ENCODE peak calls at places on chromosomes 1 and 21, in four cellular contexts. I is GM10248, M is HuH-7.5, X is aorta. T is an unnamed sample.
A peak's percentile ranks its signal among the peaks of the same experiment; 100 is the strongest.

GRCh38 chr1:31396633-31397351 is 16.2 kb upstream of the SERINC2 start:
- DNase-seq in I (no peak), M (no peak), X (no peak), T (no peak)

GRCh38 chr1:168921514-168922106 is 184.9 kb upstream of the ATP1B1 start:
- DNase-seq in I (peak; percentile 16), M (no peak), X (no peak), T (no peak)

GRCh38 chr1:206723500-206724472 is 39.1 kb downstream of the MAPKAPK2 start:
- DNase-seq in I (no peak), M (no peak), X (peak; percentile 65), T (no peak)

GRCh38 chr1:197740992-197741391 is 34.3 kb downstream of the DENND1B start:
- DNase-seq in I (no peak), M (no peak), X (no peak), T (no peak)

GRCh38 chr1:181103404-181103803 is 14.9 kb downstream of the IER5 start:
- DNase-seq in I (no peak), M (no peak), X (no peak), T (no peak)

GRCh38 chr21:34743831-34744230 is 75.0 kb downstream of the CLIC6 start:
- DNase-seq in I (no peak), M (no peak), X (peak; percentile 76), T (no peak)

GRCh38 chr1:236433819-236434315 is 39.8 kb downstream of the EDARADD start:
- DNase-seq in I (no peak), M (no peak), X (no peak), T (no peak)

GRCh38 chr1:20185834-20186782 is at the start of the genes PLA2G2C and UBXN10:
- DNase-seq in I (peak; percentile 62), M (no peak), X (peak; percentile 61), T (no peak)

GRCh38 chr1:153680120-153680403 is 1.6 kb downstream of the NPR1 start:
- DNase-seq in I (no peak), M (no peak), X (no peak), T (no peak)

GRCh38 chr1:10697621-10698160 is 98.8 kb downstream of the CASZ1 start:
- DNase-seq in I (no peak), M (no peak), X (no peak), T (no peak)

GRCh38 chr1:175197536-175197935 is 5.0 kb upstream of the KIAA0040 start:
- DNase-seq in I (no peak), M (no peak), X (no peak), T (no peak)

GRCh38 chr1:40980068-40980452 is 564 bp downstream of the CTPS1 start:
- DNase-seq in I (no peak), M (peak; percentile 38), X (no peak), T (no peak)

GRCh38 chr1:99429754-99430153 is 165.5 kb downstream of the PLPPR4 start:
- DNase-seq in I (no peak), M (no peak), X (no peak), T (no peak)

GRCh38 chr1:228396770-228397453 is 9.7 kb downstream of the TRIM11 start:
- DNase-seq in I (no peak), M (no peak), X (no peak), T (peak; percentile 70)